ENCODE peak calls at places on chromosomes 16 and 17, in four cellular contexts. S is NCI-H2081; Q is activated CD4-positive, alpha-beta T cell treated with anti-CD3 and anti-CD28 coated beads, Interleukin-2, amount 10 ng/mL, durations not matched to agents 7 days and 5 days; M is globus pallidus. H is an unnamed sample.

GRCh38 chr17:260031-260791 is 78.8 kb upstream of the DOC2B start:
- DNase-seq in M (no peak), S (no peak), Q (peak; percentile 4), H (no peak)

GRCh38 chr17:47276868-47277267 is 23.2 kb downstream of the ITGB3 start:
- DNase-seq in S (no peak), Q (no peak), M (peak; percentile 28), H (no peak)

GRCh38 chr16:66692341-66692740 is 4.2 kb downstream of the CMTM4 start:
- DNase-seq in Q (no peak), M (no peak), S (no peak), H (no peak)

GRCh38 chr17:4658478-4659305 is 17.2 kb upstream of the ALOX15 start:
- DNase-seq in M (no peak), S (no peak), Q (no peak), H (peak; percentile 76)

GRCh38 chr16:79372504-79373184 is 227.9 kb downstream of the MAF start:
- DNase-seq in M (no peak), S (no peak), Q (no peak), H (no peak)

GRCh38 chr16:77376358-77376757 is 58.5 kb downstream of the ADAMTS18 start:
- DNase-seq in M (no peak), Q (no peak), S (no peak), H (no peak)

GRCh38 chr17:50331085-50331791 is 14.7 kb upstream of the XYLT2 start:
- DNase-seq in Q (no peak), S (no peak), M (no peak), H (no peak)

GRCh38 chr17:80859004-80859941 is 132.4 kb upstream of the CHMP6 start:
- DNase-seq in M (peak; percentile 63), S (peak; percentile 60), Q (no peak), H (no peak)

GRCh38 chr16:4324871-4325740 is 9.2 kb downstream of the GLIS2 start:
- DNase-seq in S (no peak), Q (no peak), M (no peak), H (no peak)

GRCh38 chr17:28726912-28727726 is 1.1 kb upstream of the TLCD1 start:
- DNase-seq in M (peak; percentile 91), S (peak; percentile 67), Q (peak; percentile 93), H (peak; percentile 97)

GRCh38 chr17:76997981-76998531 is 129.9 kb downstream of the MGAT5B start:
- DNase-seq in S (no peak), M (no peak), Q (peak; percentile 78), H (peak; percentile 37)

GRCh38 chr17:48995871-48996695 is 1.1 kb upstream of the IGF2BP1 start:
- DNase-seq in S (no peak), Q (no peak), M (no peak), H (no peak)

GRCh38 chr17:41531993-41532392 is 3.9 kb upstream of the KRT19 start:
- DNase-seq in S (no peak), M (no peak), Q (no peak), H (no peak)

GRCh38 chr17:4648741-4649140 is 7.3 kb upstream of the ALOX15 start:
- DNase-seq in S (peak; percentile 59), Q (no peak), M (peak; percentile 19), H (no peak)

GRCh38 chr17:83143817-83144231 is 64.4 kb downstream of the METRNL start:
- DNase-seq in M (no peak), Q (no peak), S (no peak), H (no peak)

GRCh38 chr17:80761421-80761871 is 216.8 kb downstream of the RPTOR start:
- DNase-seq in S (peak; percentile 42), Q (peak; percentile 71), M (no peak), H (peak; percentile 89)

GRCh38 chr16:27240948-27241531 is 27.5 kb downstream of the NSMCE1 start:
- DNase-seq in S (no peak), Q (no peak), M (no peak), H (peak; percentile 39)

GRCh38 chr16:11094075-11094593 is 149.8 kb downstream of the CLEC16A start:
- DNase-seq in S (no peak), M (no peak), Q (peak; percentile 74), H (peak; percentile 65)

GRCh38 chr17:59754547-59754946 is 47.1 kb downstream of the VMP1 start:
- DNase-seq in Q (no peak), S (no peak), M (no peak), H (no peak)

GRCh38 chr17:27199948-27200347 is 94.0 kb upstream of the WSB1 start:
- DNase-seq in Q (no peak), M (no peak), S (no peak), H (no peak)

GRCh38 chr16:3112058-3112880 is at the start of gene ZNF205:
- DNase-seq in M (peak; percentile 67), S (peak; percentile 81), Q (no peak), H (no peak)

GRCh38 chr17:83067718-83068261 is 11.6 kb upstream of the METRNL start:
- DNase-seq in S (no peak), Q (no peak), M (no peak), H (no peak)

GRCh38 chr16:55435387-55435786 is 43.6 kb upstream of the MMP2 start:
- DNase-seq in Q (no peak), M (no peak), S (no peak), H (no peak)

GRCh38 chr17:50060951-50061712 is 5.2 kb downstream of the ITGA3 start:
- DNase-seq in M (peak; percentile 55), S (no peak), Q (no peak), H (no peak)

GRCh38 chr17:62666061-62666800 is 38.8 kb downstream of the MRC2 start:
- DNase-seq in M (no peak), Q (no peak), S (no peak), H (no peak)

GRCh38 chr17:20273741-20274500 is 193.4 kb downstream of the LGALS9B start:
- DNase-seq in M (no peak), Q (peak; percentile 21), S (no peak), H (no peak)

GRCh38 chr17:77883213-77883650 is 75.3 kb upstream of the TNRC6C start:
- DNase-seq in Q (no peak), S (no peak), M (no peak), H (no peak)

GRCh38 chr16:78106659-78107058 is 7.2 kb downstream of the WWOX start:
- DNase-seq in M (no peak), S (no peak), Q (no peak), H (no peak)

GRCh38 chr17:63116967-63117366 is 150.9 kb downstream of the TANC2 start:
- DNase-seq in M (peak; percentile 52), Q (no peak), S (peak; percentile 7), H (no peak)

GRCh38 chr17:1331708-1332107 is 52.2 kb downstream of the TRARG1 start:
- DNase-seq in Q (peak; percentile 65), M (no peak), S (no peak), H (no peak)

GRCh38 chr17:74780443-74781238 is 4.5 kb upstream of the NAT9 start:
- DNase-seq in Q (peak; percentile 35), M (peak; percentile 82), S (no peak), H (no peak)

GRCh38 chr17:19703776-19704371 is 12.5 kb downstream of the SLC47A2 start:
- DNase-seq in S (no peak), Q (no peak), M (no peak), H (no peak)

GRCh38 chr16:72429566-72430160 is 257.7 kb upstream of the PMFBP1 start:
- DNase-seq in S (no peak), Q (no peak), M (peak; percentile 59), H (no peak)